ENCODE peak calls at places on chromosomes 5 and 9, in nine cellular contexts. O, H, K, F, S, J, W, N and A are unnamed samples.
A peak's percentile ranks its signal among the peaks of the same experiment; 100 is the strongest.

GRCh38 chr5:175461370-175461769 is 17.0 kb upstream of the SFXN1 start:
- DNase-seq in O (no peak), H (no peak), K (no peak), F (no peak), S (no peak), J (no peak), W (no peak), N (no peak), A (no peak)

GRCh38 chr9:37028425-37029031 is 5.5 kb downstream of the PAX5 start:
- DNase-seq in O (no peak), H (no peak), K (no peak), F (no peak), S (no peak), J (no peak), W (no peak), N (no peak), A (no peak)

GRCh38 chr5:17206021-17206420 is 11.4 kb upstream of the BASP1 start:
- DNase-seq in O (no peak), H (no peak), K (no peak), F (no peak), S (no peak), J (no peak), W (no peak), N (no peak), A (no peak)

GRCh38 chr5:173395257-173395932 is 67.2 kb upstream of the STC2 start:
- DNase-seq in O (peak; percentile 31), H (no peak), K (no peak), F (peak; percentile 15), S (peak; percentile 18), J (peak; percentile 36), W (no peak), N (no peak), A (no peak)

GRCh38 chr9:19286634-19287188 is 56.2 kb downstream of the DENND4C start:
- DNase-seq in O (no peak), H (no peak), K (no peak), F (no peak), S (peak; percentile 36), J (no peak), W (no peak), N (peak; percentile 82), A (peak; percentile 28)

GRCh38 chr9:93132287-93132927 is 1.6 kb downstream of the NINJ1 start:
- DNase-seq in O (peak; percentile 95), H (peak; percentile 51), K (no peak), F (peak; percentile 41), S (peak; percentile 46), J (no peak), W (no peak), N (peak; percentile 64), A (no peak)

GRCh38 chr5:169384661-169385060 is 83.7 kb upstream of the SLIT3 start:
- DNase-seq in O (no peak), H (no peak), K (no peak), F (no peak), S (no peak), J (no peak), W (no peak), N (no peak), A (no peak)

GRCh38 chr5:41145306-41145705 is 68.0 kb downstream of the C6 start:
- DNase-seq in O (no peak), H (no peak), K (no peak), F (no peak), S (no peak), J (no peak), W (no peak), N (no peak), A (no peak)

GRCh38 chr9:122261469-122261881 is 3.2 kb downstream of the RBM18 start:
- DNase-seq in O (peak; percentile 80), H (no peak), K (peak; percentile 48), F (peak; percentile 99), S (no peak), J (peak; percentile 89), W (peak; percentile 88), N (peak; percentile 79), A (no peak)

GRCh38 chr5:119322948-119323629 is 32.7 kb upstream of the TNFAIP8 start:
- DNase-seq in O (no peak), H (no peak), K (no peak), F (no peak), S (no peak), J (no peak), W (no peak), N (no peak), A (no peak)

GRCh38 chr5:158154226-158155005 is 295.5 kb upstream of the CLINT1 start:
- DNase-seq in O (peak; percentile 79), H (no peak), K (peak; percentile 34), F (no peak), S (no peak), J (peak; percentile 96), W (no peak), N (no peak), A (no peak)

GRCh38 chr5:148829734-148830133 is 3.3 kb downstream of the ADRB2 start:
- DNase-seq in O (no peak), H (no peak), K (no peak), F (no peak), S (no peak), J (no peak), W (no peak), N (no peak), A (no peak)

GRCh38 chr5:174724484-174725260 is at the start of gene MSX2:
- DNase-seq in O (peak; percentile 83), H (peak; percentile 68), K (peak; percentile 89), F (peak; percentile 85), S (peak; percentile 98), J (peak; percentile 4), W (peak; percentile 96), N (peak; percentile 86), A (peak; percentile 95)

GRCh38 chr5:154543380-154543779 is 65.4 kb upstream of the HAND1 start:
- DNase-seq in O (no peak), H (no peak), K (no peak), F (no peak), S (no peak), J (no peak), W (no peak), N (no peak), A (no peak)

GRCh38 chr5:142783601-142784291 is 13.6 kb downstream of the ARHGAP26 start:
- DNase-seq in O (peak; percentile 62), H (peak; percentile 23), K (peak; percentile 32), F (no peak), S (no peak), J (no peak), W (no peak), N (no peak), A (no peak)

GRCh38 chr5:34511915-34512314 is 144.2 kb upstream of the RAI14 start:
- DNase-seq in O (peak; percentile 29), H (no peak), K (no peak), F (no peak), S (no peak), J (peak; percentile 76), W (no peak), N (no peak), A (no peak)

GRCh38 chr5:150544606-150545219 is 36.8 kb downstream of the NDST1 start:
- DNase-seq in O (peak; percentile 85), H (peak; percentile 29), K (peak; percentile 77), F (peak; percentile 78), S (peak; percentile 96), J (no peak), W (peak; percentile 83), N (peak; percentile 90), A (peak; percentile 92)

GRCh38 chr5:141680751-141681201 is 1.3 kb downstream of the ARAP3 start:
- DNase-seq in O (peak; percentile 54), H (no peak), K (peak; percentile 32), F (no peak), S (no peak), J (no peak), W (no peak), N (peak; percentile 31), A (no peak)

GRCh38 chr9:131656356-131657030 is 83.4 kb downstream of the RAPGEF1 start:
- DNase-seq in O (peak; percentile 75), H (peak; percentile 62), K (peak; percentile 67), F (no peak), S (no peak), J (no peak), W (no peak), N (peak; percentile 68), A (no peak)

GRCh38 chr9:136532799-136533774 is 12.8 kb downstream of the NOTCH1 start:
- DNase-seq in O (no peak), H (no peak), K (no peak), F (no peak), S (no peak), J (no peak), W (no peak), N (peak; percentile 67), A (no peak)

GRCh38 chr9:126062158-126062929 is 264.3 kb upstream of the MVB12B start:
- DNase-seq in O (no peak), H (no peak), K (no peak), F (no peak), S (no peak), J (no peak), W (no peak), N (no peak), A (no peak)

GRCh38 chr9:98341157-98342102 is 86.0 kb upstream of the TBC1D2 start:
- DNase-seq in O (no peak), H (no peak), K (no peak), F (no peak), S (no peak), J (no peak), W (no peak), N (no peak), A (peak; percentile 1)

GRCh38 chr9:114864471-114864870 is 58.6 kb upstream of the TNFSF15 start:
- DNase-seq in O (no peak), H (no peak), K (no peak), F (no peak), S (no peak), J (no peak), W (no peak), N (no peak), A (no peak)

GRCh38 chr9:132154925-132155324 is 6.9 kb upstream of the NTNG2 start:
- DNase-seq in O (no peak), H (no peak), K (no peak), F (no peak), S (no peak), J (no peak), W (no peak), N (no peak), A (no peak)

GRCh38 chr5:10563940-10564837 is at the start of gene ANKRD33B:
- DNase-seq in O (no peak), H (no peak), K (peak; percentile 56), F (peak; percentile 61), S (peak; percentile 63), J (no peak), W (peak; percentile 76), N (peak; percentile 68), A (peak; percentile 71)

GRCh38 chr5:123868267-123868666 is 356.3 kb downstream of the CSNK1G3 start:
- DNase-seq in O (no peak), H (no peak), K (no peak), F (no peak), S (no peak), J (no peak), W (peak; percentile 31), N (peak; percentile 9), A (no peak)

GRCh38 chr5:149143470-149143869 is 2.2 kb downstream of the ABLIM3 start:
- DNase-seq in O (peak; percentile 54), H (no peak), K (no peak), F (no peak), S (no peak), J (no peak), W (no peak), N (no peak), A (no peak)

GRCh38 chr5:126138475-126139005 is 284.7 kb upstream of the GRAMD2B start:
- DNase-seq in O (no peak), H (no peak), K (no peak), F (peak; percentile 14), S (no peak), J (no peak), W (peak; percentile 41), N (no peak), A (no peak)